ENCODE peak calls at places on chromosomes 6 and 20, in nine cellular contexts. T, X, J, L, I, G, V, N and H are unnamed samples.

GRCh38 chr6:106084106-106084963 is 1.8 kb upstream of the PRDM1 start:
- DNase-seq in T (peak), X (peak), J (peak), L (peak), I (no peak), G (no peak), V (no peak), N (no peak), H (peak)

GRCh38 chr20:38453941-38454340 is 18.7 kb upstream of the RALGAPB start:
- DNase-seq in T (no peak), X (no peak), J (no peak), L (no peak), I (no peak), G (no peak), V (no peak), N (no peak), H (no peak)

GRCh38 chr6:122817766-122818165 is 28.7 kb downstream of the SMPDL3A start:
- DNase-seq in T (no peak), X (no peak), J (no peak), L (peak), I (no peak), G (no peak), V (no peak), N (no peak), H (no peak)

GRCh38 chr6:3206339-3207015 is 21.0 kb downstream of the TUBB2B start:
- DNase-seq in T (no peak), X (no peak), J (no peak), L (no peak), I (no peak), G (no peak), V (no peak), N (no peak), H (no peak)

GRCh38 chr6:112296122-112296521 is 41.8 kb upstream of the LAMA4 start:
- DNase-seq in T (peak), X (peak), J (peak), L (peak), I (no peak), G (peak), V (no peak), N (peak), H (no peak)

GRCh38 chr6:13526718-13527668 is 39.6 kb upstream of the GFOD1 start:
- DNase-seq in T (no peak), X (no peak), J (no peak), L (no peak), I (peak), G (no peak), V (no peak), N (no peak), H (peak)

GRCh38 chr20:4150095-4150492 is 134.7 kb upstream of the RNF24 start:
- DNase-seq in T (no peak), X (peak), J (peak), L (peak), I (no peak), G (peak), V (no peak), N (no peak), H (no peak)

GRCh38 chr6:43242908-43243648 is at the start of gene TTBK1:
- DNase-seq in T (no peak), X (no peak), J (no peak), L (no peak), I (no peak), G (no peak), V (no peak), N (no peak), H (no peak)

GRCh38 chr20:36700438-36700837 is 45.5 kb downstream of the NDRG3 start:
- DNase-seq in T (no peak), X (no peak), J (no peak), L (no peak), I (no peak), G (no peak), V (no peak), N (no peak), H (no peak)

GRCh38 chr20:2767768-2768631 is 32.4 kb downstream of the CPXM1 start:
- DNase-seq in T (no peak), X (no peak), J (peak), L (peak), I (no peak), G (no peak), V (peak), N (no peak), H (no peak)

GRCh38 chr6:12275084-12275483 is 15.1 kb upstream of the EDN1 start:
- DNase-seq in T (no peak), X (no peak), J (no peak), L (peak), I (no peak), G (no peak), V (no peak), N (no peak), H (no peak)

GRCh38 chr6:5036309-5036708 is 32.5 kb upstream of the RPP40 start:
- DNase-seq in T (peak), X (peak), J (peak), L (peak), I (no peak), G (no peak), V (no peak), N (no peak), H (no peak)

GRCh38 chr6:43468748-43469681 is 8.4 kb upstream of the TJAP1 start:
- DNase-seq in T (no peak), X (no peak), J (no peak), L (no peak), I (no peak), G (no peak), V (peak), N (no peak), H (no peak)

GRCh38 chr6:13648850-13649249 is 33.7 kb downstream of the NOL7 start:
- DNase-seq in T (no peak), X (no peak), J (no peak), L (no peak), I (no peak), G (no peak), V (no peak), N (no peak), H (no peak)

GRCh38 chr20:9949563-9949962 is 85.2 kb upstream of the ANKEF1 start:
- DNase-seq in T (no peak), X (no peak), J (no peak), L (no peak), I (no peak), G (no peak), V (no peak), N (no peak), H (no peak)

GRCh38 chr6:152573762-152574161 is 63.4 kb downstream of the SYNE1 start:
- DNase-seq in T (no peak), X (no peak), J (no peak), L (peak), I (no peak), G (no peak), V (no peak), N (no peak), H (no peak)

GRCh38 chr6:3869284-3869631 is 20.1 kb downstream of the FAM50B start:
- DNase-seq in T (no peak), X (no peak), J (no peak), L (no peak), I (no peak), G (no peak), V (no peak), N (no peak), H (no peak)

GRCh38 chr6:63121166-63121565 is 90.1 kb upstream of the FKBP1C start:
- DNase-seq in T (peak), X (no peak), J (no peak), L (no peak), I (no peak), G (no peak), V (no peak), N (no peak), H (no peak)

GRCh38 chr6:25457519-25457918 is 178.3 kb downstream of the CARMIL1 start:
- DNase-seq in T (no peak), X (no peak), J (no peak), L (no peak), I (no peak), G (no peak), V (no peak), N (no peak), H (no peak)

GRCh38 chr6:113853252-113853651 is 3.9 kb upstream of the MARCKS start:
- DNase-seq in T (no peak), X (no peak), J (no peak), L (no peak), I (no peak), G (no peak), V (no peak), N (no peak), H (no peak)

GRCh38 chr20:46992640-46993035 is 98.0 kb downstream of the EYA2 start:
- DNase-seq in T (no peak), X (no peak), J (no peak), L (no peak), I (no peak), G (no peak), V (no peak), N (no peak), H (no peak)

GRCh38 chr6:133214267-133214666 is 26.9 kb upstream of the EYA4 start:
- DNase-seq in T (no peak), X (no peak), J (no peak), L (no peak), I (no peak), G (no peak), V (no peak), N (no peak), H (no peak)

GRCh38 chr20:42530855-42531674 is 658.6 kb downstream of the PTPRT start:
- DNase-seq in T (peak), X (peak), J (no peak), L (peak), I (no peak), G (peak), V (no peak), N (peak), H (peak)

GRCh38 chr6:81895511-81896185 is 143.2 kb upstream of the TENT5A start:
- DNase-seq in T (no peak), X (no peak), J (peak), L (peak), I (no peak), G (peak), V (no peak), N (no peak), H (no peak)

GRCh38 chr6:143596857-143597256 is 80.9 kb upstream of the PHACTR2 start:
- DNase-seq in T (no peak), X (no peak), J (peak), L (peak), I (no peak), G (peak), V (no peak), N (no peak), H (no peak)

GRCh38 chr6:55528624-55529023 is 50.4 kb downstream of the HMGCLL1 start:
- DNase-seq in T (peak), X (peak), J (peak), L (peak), I (no peak), G (peak), V (no peak), N (peak), H (peak)

GRCh38 chr20:61959301-61959700 is 106.4 kb downstream of the TAF4 start:
- DNase-seq in T (peak), X (peak), J (no peak), L (peak), I (no peak), G (peak), V (no peak), N (no peak), H (no peak)

GRCh38 chr20:57397693-57398108 is 6.5 kb downstream of the RBM38 start:
- DNase-seq in T (no peak), X (no peak), J (no peak), L (no peak), I (peak), G (no peak), V (peak), N (no peak), H (peak)

GRCh38 chr20:44017905-44018683 is 103.4 kb downstream of the TOX2 start:
- DNase-seq in T (no peak), X (peak), J (peak), L (peak), I (no peak), G (peak), V (peak), N (peak), H (no peak)
- H3K4me3 ChIP-seq in T (no peak), X (no peak), J (no peak), L (no peak), I (no peak), G (no peak), V (no peak), N (peak), H (no peak)

GRCh38 chr6:41638002-41638800 is at the start of gene MDFI:
- DNase-seq in T (no peak), X (no peak), J (peak), L (no peak), I (no peak), G (peak), V (no peak), N (no peak), H (no peak)

GRCh38 chr6:41634657-41635056 is 3.6 kb upstream of the MDFI start:
- DNase-seq in T (no peak), X (no peak), J (peak), L (no peak), I (no peak), G (no peak), V (no peak), N (no peak), H (no peak)

GRCh38 chr6:41637179-41638001 is 878 bp upstream of the MDFI start:
- DNase-seq in T (no peak), X (no peak), J (no peak), L (no peak), I (no peak), G (no peak), V (peak), N (no peak), H (no peak)

GRCh38 chr6:41635365-41635764 is 2.9 kb upstream of the MDFI start:
- DNase-seq in T (no peak), X (no peak), J (no peak), L (no peak), I (no peak), G (no peak), V (no peak), N (no peak), H (no peak)

GRCh38 chr6:41636803-41637178 is 1.5 kb upstream of the MDFI start:
- DNase-seq in T (no peak), X (peak), J (peak), L (no peak), I (no peak), G (no peak), V (peak), N (no peak), H (no peak)
- H3K4me3 ChIP-seq in T (no peak), X (peak), J (peak), L (no peak), I (no peak), G (peak), V (peak), N (peak), H (no peak)

GRCh38 chr6:7725412-7725811 is 487 bp upstream of the BMP6 start:
- DNase-seq in T (no peak), X (no peak), J (no peak), L (no peak), I (no peak), G (peak), V (no peak), N (no peak), H (no peak)
- H3K4me3 ChIP-seq in T (no peak), X (no peak), J (peak), L (peak), I (no peak), G (peak), V (peak), N (peak), H (no peak)

GRCh38 chr6:1312193-1312443 is 220 bp downstream of the FOXQ1 start:
- DNase-seq in T (no peak), X (no peak), J (no peak), L (no peak), I (no peak), G (no peak), V (no peak), N (no peak), H (no peak)
- H3K4me3 ChIP-seq in T (peak), X (peak), J (peak), L (no peak), I (no peak), G (peak), V (peak), N (peak), H (no peak)

DNA sequence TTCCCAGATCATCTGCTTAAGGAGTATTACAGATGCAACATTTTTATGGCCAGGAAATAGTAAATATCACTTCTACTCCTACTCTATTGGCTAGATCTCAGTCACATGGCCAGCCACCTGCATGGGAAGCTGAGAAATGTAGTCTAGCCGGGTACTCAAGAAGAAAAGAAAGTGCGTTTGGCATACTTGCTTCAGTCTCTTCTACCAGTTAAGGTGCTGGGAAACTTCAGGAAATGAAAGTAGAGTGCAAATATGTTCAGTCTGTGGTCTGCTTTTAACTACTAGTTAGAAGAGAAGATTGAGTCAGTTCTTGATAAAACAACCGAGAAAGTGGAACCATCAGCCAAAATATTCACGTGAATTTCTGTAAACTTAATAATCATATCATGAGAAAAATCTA is 129.2 kb downstream of the PDSS2 start:
- DNase-seq in T (peak), X (no peak), J (no peak), L (no peak), I (no peak), G (no peak), V (no peak), N (no peak), H (peak)
- H3K4me3 ChIP-seq in T (no peak), X (no peak), J (no peak), L (no peak), I (no peak), G (no peak), V (no peak), N (no peak), H (no peak)

GRCh38 chr20:22560817-22561216 is 23.6 kb downstream of the FOXA2 start:
- DNase-seq in T (no peak), X (no peak), J (no peak), L (no peak), I (no peak), G (no peak), V (no peak), N (no peak), H (no peak)

GRCh38 chr20:22556565-22557056 is 27.8 kb downstream of the FOXA2 start:
- DNase-seq in T (no peak), X (no peak), J (no peak), L (no peak), I (no peak), G (no peak), V (no peak), N (no peak), H (no peak)

GRCh38 chr20:22559711-22560305 is 24.6 kb downstream of the FOXA2 start:
- DNase-seq in T (no peak), X (no peak), J (no peak), L (no peak), I (no peak), G (no peak), V (no peak), N (no peak), H (no peak)

GRCh38 chr20:22555791-22556564 is 28.4 kb downstream of the FOXA2 start:
- DNase-seq in T (no peak), X (no peak), J (no peak), L (no peak), I (no peak), G (no peak), V (no peak), N (no peak), H (no peak)

GRCh38 chr20:22557403-22558276 is 26.7 kb downstream of the FOXA2 start:
- DNase-seq in T (no peak), X (no peak), J (no peak), L (no peak), I (no peak), G (no peak), V (no peak), N (no peak), H (no peak)
- H3K4me3 ChIP-seq in T (no peak), X (no peak), J (no peak), L (no peak), I (no peak), G (no peak), V (no peak), N (no peak), H (no peak)

GRCh38 chr6:54099201-54099600 is 12.0 kb upstream of the MLIP start:
- DNase-seq in T (no peak), X (no peak), J (no peak), L (no peak), I (no peak), G (no peak), V (no peak), N (no peak), H (no peak)

GRCh38 chr6:54102239-54102638 is 9.0 kb upstream of the MLIP start:
- DNase-seq in T (no peak), X (no peak), J (no peak), L (no peak), I (no peak), G (no peak), V (no peak), N (no peak), H (no peak)

GRCh38 chr6:54098450-54099044 is 12.7 kb upstream of the MLIP start:
- DNase-seq in T (no peak), X (no peak), J (no peak), L (no peak), I (no peak), G (no peak), V (no peak), N (no peak), H (no peak)

GRCh38 chr6:54097753-54098152 is 13.5 kb upstream of the MLIP start:
- DNase-seq in T (no peak), X (no peak), J (no peak), L (no peak), I (no peak), G (no peak), V (no peak), N (no peak), H (no peak)

GRCh38 chr6:54100411-54101006 is 10.7 kb upstream of the MLIP start:
- DNase-seq in T (no peak), X (no peak), J (no peak), L (no peak), I (no peak), G (no peak), V (no peak), N (no peak), H (no peak)
- H3K4me3 ChIP-seq in T (no peak), X (no peak), J (no peak), L (no peak), I (no peak), G (no peak), V (no peak), N (no peak), H (no peak)

GRCh38 chr6:90584636-90585255 is 2.1 kb downstream of the MAP3K7 start:
- DNase-seq in T (no peak), X (no peak), J (peak), L (no peak), I (no peak), G (no peak), V (no peak), N (no peak), H (no peak)
- H3K4me3 ChIP-seq in T (no peak), X (peak), J (peak), L (peak), I (no peak), G (no peak), V (no peak), N (peak), H (no peak)